ENCODE peak calls at places on chromosomes 7 and 10, in six cellular contexts. J is AG04450, O is cardiac fibroblast, P is HFF-Myc, G is mucosa of descending colon, U is GM12864. T is an unnamed sample.
A peak's percentile ranks its signal among the peaks of the same experiment; 100 is the strongest.

GRCh38 chr10:114703377-114704125 is 45.5 kb upstream of the ABLIM1 start:
- DNase-seq in P (no peak), G (no peak), J (no peak), U (no peak), O (peak; percentile 42), T (no peak)

GRCh38 chr10:31303212-31303611 is 15.8 kb upstream of the ZEB1 start:
- DNase-seq in G (no peak), P (no peak), J (no peak), U (no peak), O (no peak), T (no peak)

GRCh38 chr7:75688200-75689136 is 50.3 kb downstream of the HIP1 start:
- DNase-seq in P (no peak), G (no peak), O (no peak), U (no peak), J (no peak), T (no peak)

GRCh38 chr7:135853499-135853898 is 104.9 kb upstream of the FAM180A start:
- DNase-seq in U (no peak), J (no peak), P (peak; percentile 19), G (no peak), O (no peak), T (no peak)

GRCh38 chr10:22500567-22501369 is 155.5 kb downstream of the SPAG6 start:
- DNase-seq in P (no peak), O (no peak), J (no peak), U (no peak), G (no peak), T (no peak)

GRCh38 chr7:122148081-122148480 is 4.0 kb upstream of the AASS start:
- DNase-seq in U (no peak), G (no peak), P (no peak), J (no peak), O (no peak), T (no peak)

GRCh38 chr7:90453259-90453891 is 16.1 kb upstream of the PTTG1IP2 start:
- DNase-seq in U (no peak), P (no peak), J (no peak), G (no peak), O (no peak), T (no peak)

GRCh38 chr7:44186736-44187135 is 2.5 kb downstream of the GCK start:
- DNase-seq in P (no peak), U (no peak), J (no peak), O (no peak), G (no peak), T (no peak)

GRCh38 chr10:21167288-21168010 is 270.3 kb upstream of the NEBL start:
- DNase-seq in O (no peak), P (no peak), J (no peak), U (no peak), G (no peak), T (no peak)

GRCh38 chr7:26627871-26628270 is 236.5 kb downstream of the SKAP2 start:
- DNase-seq in U (no peak), P (no peak), J (no peak), G (no peak), O (no peak), T (no peak)

GRCh38 chr7:142828101-142828500 is 26.8 kb upstream of the EPHB6 start:
- DNase-seq in P (no peak), U (no peak), O (no peak), J (no peak), G (no peak), T (no peak)

GRCh38 chr7:43758861-43759683 is 592 bp downstream of the BLVRA start:
- DNase-seq in U (no peak), G (peak; percentile 57), J (no peak), P (no peak), O (peak; percentile 49), T (no peak)

GRCh38 chr7:56105508-56105907 is 768 bp downstream of the CHCHD2 start:
- DNase-seq in U (peak; percentile 30), O (peak; percentile 62), P (peak; percentile 37), G (no peak), J (peak; percentile 57), T (peak; percentile 42)

GRCh38 chr7:33043875-33044718 is 18.5 kb downstream of the NT5C3A start:
- DNase-seq in U (no peak), O (peak; percentile 50), P (no peak), J (no peak), G (no peak), T (no peak)

GRCh38 chr10:110358278-110358677 is 53.6 kb upstream of the SMNDC1 start:
- DNase-seq in U (no peak), P (no peak), J (no peak), G (no peak), O (no peak), T (no peak)

GRCh38 chr10:30000802-30001571 is 58.4 kb downstream of the JCAD start:
- DNase-seq in P (peak; percentile 35), J (peak; percentile 68), O (peak; percentile 95), U (no peak), G (no peak), T (peak; percentile 83)

GRCh38 chr7:39459606-39460090 is 106.6 kb upstream of the YAE1 start:
- DNase-seq in O (no peak), U (no peak), P (no peak), J (no peak), G (no peak), T (no peak)

GRCh38 chr10:75040576-75040975 is 70.9 kb upstream of the SAMD8 start:
- DNase-seq in O (no peak), P (no peak), G (no peak), U (no peak), J (no peak), T (no peak)

GRCh38 chr10:132833421-132834111 is 47.6 kb upstream of the NKX6-2 start:
- DNase-seq in J (no peak), U (no peak), P (no peak), O (no peak), G (no peak), T (no peak)

GRCh38 chr7:23544913-23545354 is 13.2 kb upstream of the TRA2A start:
- DNase-seq in O (peak; percentile 43), J (no peak), P (peak; percentile 29), G (no peak), U (peak; percentile 47), T (no peak)

GRCh38 chr10:12844796-12845524 is 156.6 kb downstream of the CCDC3 start:
- DNase-seq in O (peak; percentile 95), P (peak; percentile 61), G (no peak), J (peak; percentile 55), U (no peak), T (peak; percentile 33)

GRCh38 chr7:134778941-134779740 is at the start of gene CALD1:
- DNase-seq in O (peak; percentile 98), U (no peak), J (peak; percentile 99), G (peak; percentile 43), P (peak; percentile 97), T (peak; percentile 99)

GRCh38 chr10:77031531-77031930 is 606.1 kb downstream of the KCNMA1 start:
- DNase-seq in P (no peak), G (no peak), U (no peak), O (no peak), J (no peak), T (no peak)

GRCh38 chr10:28302012-28302667 is 724 bp downstream of the MPP7 start:
- DNase-seq in U (no peak), O (peak; percentile 32), G (no peak), J (no peak), P (no peak), T (no peak)

GRCh38 chr10:101297901-101298451 is 56.0 kb upstream of the BTRC start:
- DNase-seq in P (no peak), G (peak; percentile 75), U (peak; percentile 18), O (peak; percentile 64), J (no peak), T (no peak)

GRCh38 chr10:117318909-117319308 is 56.3 kb downstream of the PDZD8 start:
- DNase-seq in J (no peak), O (peak; percentile 30), P (no peak), G (no peak), U (no peak), T (no peak)

DNA sequence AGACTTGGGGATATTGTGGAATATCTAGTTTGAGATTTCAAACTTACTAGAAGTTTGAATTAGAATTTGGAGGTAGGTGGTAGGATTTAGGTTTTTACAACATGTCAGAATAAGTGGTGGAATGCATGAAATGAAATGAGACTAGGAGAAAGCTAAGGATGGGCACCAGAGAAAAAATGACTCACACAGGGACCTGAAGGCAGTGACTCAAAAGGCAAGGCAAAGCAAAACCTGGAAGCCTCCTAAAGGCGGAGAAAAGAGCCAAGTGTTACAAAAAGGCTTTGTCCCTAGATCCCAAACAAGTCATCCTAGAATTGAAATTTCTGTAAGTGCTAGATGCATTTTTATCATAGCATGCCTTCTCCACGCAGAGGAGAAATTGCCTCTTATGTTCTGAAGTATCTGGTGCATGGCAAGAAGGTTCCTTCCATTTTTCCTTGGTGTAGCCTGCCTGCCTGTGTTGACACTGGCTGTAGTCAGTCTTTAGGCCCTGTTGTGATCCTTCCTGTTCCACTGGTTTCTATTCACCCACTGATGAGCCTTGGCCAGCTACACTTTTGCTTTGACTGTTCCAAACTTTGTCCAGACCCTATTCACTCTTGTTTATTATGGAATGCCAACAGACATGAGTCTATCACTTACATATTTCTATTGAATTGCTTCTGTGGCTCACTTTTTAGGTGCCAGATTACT is 109.3 kb downstream of the ETV1 start:
- DNase-seq in O (peak; percentile 33), U (no peak), G (no peak), J (no peak), P (no peak), T (peak; percentile 11)
- TF ChIP-seq CTCF in O (no peak), U (no peak), G (no peak), J (no peak), P (no peak), T (no peak)

DNA sequence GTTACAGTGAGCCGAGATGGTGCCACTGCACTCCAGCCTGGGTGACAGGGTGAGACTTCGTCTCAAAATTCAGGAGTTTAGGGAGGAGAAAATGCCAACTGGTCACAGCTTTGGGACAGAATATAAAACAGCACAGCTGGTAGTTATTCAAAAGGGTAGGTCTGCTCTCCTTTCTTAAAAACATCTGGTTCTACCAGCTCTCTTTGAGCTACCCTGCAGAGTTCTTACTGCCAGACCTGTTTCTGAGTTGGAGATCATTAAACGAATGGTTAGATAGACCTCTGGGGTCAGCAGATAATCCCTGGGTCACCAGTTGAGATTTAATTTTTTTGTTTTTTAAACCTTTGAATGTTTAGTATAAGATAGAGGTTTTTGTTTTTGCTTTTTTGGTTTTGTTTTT is 52.6 kb downstream of the MCU start:
- DNase-seq in U (no peak), P (no peak), O (no peak), J (no peak), G (no peak), T (no peak)
- H3K4me3 ChIP-seq in U (no peak overlapping the region), P (no peak overlapping the region), O (no peak overlapping the region), J (no peak overlapping the region), G (no peak overlapping the region), T (no peak overlapping the region)

GRCh38 chr7:20241491-20242261 is 24.5 kb upstream of the MACC1 start:
- DNase-seq in P (peak; percentile 26), J (no peak), G (no peak), U (no peak), O (peak; percentile 80), T (peak; percentile 95)

GRCh38 chr7:20244334-20244733 is 27.1 kb upstream of the MACC1 start:
- DNase-seq in G (no peak), P (no peak), U (no peak), J (no peak), O (peak; percentile 37), T (no peak)

GRCh38 chr7:20240080-20240926 is 23.1 kb upstream of the MACC1 start:
- DNase-seq in U (peak; percentile 76), G (no peak), J (no peak), P (no peak), O (no peak), T (no peak)

GRCh38 chr7:20249924-20250323 is 32.7 kb upstream of the MACC1 start:
- DNase-seq in P (no peak), U (no peak), J (no peak), G (no peak), O (no peak), T (no peak)

GRCh38 chr7:20246236-20246635 is 29.1 kb upstream of the MACC1 start:
- DNase-seq in O (no peak), J (no peak), G (no peak), U (no peak), P (no peak), T (no peak)
- TF ChIP-seq CTCF in O (no peak), J (no peak), G (no peak), U (no peak), P (no peak), T (no peak)

GRCh38 chr7:47303014-47303694 is 278.8 kb downstream of the TNS3 start:
- DNase-seq in P (no peak), G (no peak), U (no peak), J (no peak), O (no peak), T (no peak)
- H3K4me3 ChIP-seq in P (no peak overlapping the region), G (no peak overlapping the region), U (no peak overlapping the region), J (no peak overlapping the region), O (no peak overlapping the region), T (no peak overlapping the region)

T was measured in AG09309.